ENCODE peak calls at places on chromosomes 1 and 21, in seven cellular contexts. P, V, K, L, J, O and H are unnamed samples.

GRCh38 chr1:11550664-11551283 is 71.8 kb downstream of the DISP3 start:
- DNase-seq in P (peak; percentile 38), V (peak; percentile 97), K (peak; percentile 87), L (peak; percentile 78), J (peak; percentile 71), O (peak; percentile 68), H (peak; percentile 42)

GRCh38 chr1:38917337-38917736 is 24.3 kb downstream of the RHBDL2 start:
- DNase-seq in P (no peak), V (no peak), K (no peak), L (no peak), J (no peak), O (no peak), H (no peak)

GRCh38 chr1:221963742-221964141 is 221.9 kb upstream of the DUSP10 start:
- DNase-seq in P (no peak), V (no peak), K (no peak), L (no peak), J (no peak), O (no peak), H (no peak)

GRCh38 chr1:19768321-19769210 is 31.1 kb downstream of the TMCO4 start:
- DNase-seq in P (no peak), V (peak; percentile 34), K (no peak), L (no peak), J (peak; percentile 18), O (no peak), H (no peak)

GRCh38 chr1:76759950-76760349 is 107.3 kb upstream of the ST6GALNAC5 start:
- DNase-seq in P (no peak), V (no peak), K (no peak), L (no peak), J (peak; percentile 38), O (no peak), H (peak; percentile 8)

GRCh38 chr1:187985145-187985896 is 1156.6 kb downstream of the PLA2G4A start:
- DNase-seq in P (no peak), V (no peak), K (no peak), L (peak; percentile 3), J (no peak), O (no peak), H (no peak)

GRCh38 chr1:205688681-205689080 is 8.4 kb upstream of the SLC45A3 start:
- DNase-seq in P (no peak), V (no peak), K (no peak), L (no peak), J (no peak), O (no peak), H (no peak)

GRCh38 chr1:9048551-9048950 is 20.9 kb downstream of the SLC2A5 start:
- DNase-seq in P (no peak), V (no peak), K (no peak), L (no peak), J (no peak), O (no peak), H (no peak)

GRCh38 chr21:42781981-42782722 is 97.2 kb downstream of the WDR4 start:
- DNase-seq in P (no peak), V (no peak), K (no peak), L (peak; percentile 13), J (no peak), O (no peak), H (no peak)

GRCh38 chr1:180560868-180561600 is 2.3 kb downstream of the OVAAL start:
- DNase-seq in P (no peak), V (no peak), K (no peak), L (no peak), J (peak; percentile 86), O (no peak), H (no peak)

GRCh38 chr1:72649974-72650373 is 367.6 kb upstream of the NEGR1 start:
- DNase-seq in P (no peak), V (no peak), K (no peak), L (peak; percentile 83), J (peak; percentile 27), O (no peak), H (no peak)

GRCh38 chr1:22342734-22343191 is 108.9 kb upstream of the ZBTB40 start:
- DNase-seq in P (no peak), V (no peak), K (no peak), L (no peak), J (no peak), O (no peak), H (no peak)

GRCh38 chr1:32468791-32469190 is 3.9 kb downstream of the ZBTB8B start:
- DNase-seq in P (no peak), V (no peak), K (no peak), L (no peak), J (no peak), O (no peak), H (no peak)

GRCh38 chr1:94014635-94015488 is 105.6 kb upstream of the GCLM start:
- DNase-seq in P (no peak), V (no peak), K (no peak), L (no peak), J (peak; percentile 56), O (no peak), H (no peak)

GRCh38 chr1:16615253-16616252 is 2.2 kb upstream of the NBPF1 start:
- DNase-seq in P (no peak), V (no peak), K (no peak), L (no peak), J (no peak), O (no peak), H (no peak)

GRCh38 chr1:16617101-16617727 is 3.9 kb upstream of the NBPF1 start:
- DNase-seq in P (no peak), V (peak; percentile 83), K (no peak), L (no peak), J (no peak), O (no peak), H (no peak)

GRCh38 chr1:42934541-42935312 is 23.9 kb downstream of the SLC2A1 start:
- DNase-seq in P (no peak), V (no peak), K (no peak), L (no peak), J (no peak), O (no peak), H (no peak)

GRCh38 chr1:211648980-211649934 is 26.2 kb downstream of the NEK2 start:
- DNase-seq in P (no peak), V (no peak), K (peak; percentile 76), L (no peak), J (no peak), O (peak; percentile 68), H (no peak)

DNA sequence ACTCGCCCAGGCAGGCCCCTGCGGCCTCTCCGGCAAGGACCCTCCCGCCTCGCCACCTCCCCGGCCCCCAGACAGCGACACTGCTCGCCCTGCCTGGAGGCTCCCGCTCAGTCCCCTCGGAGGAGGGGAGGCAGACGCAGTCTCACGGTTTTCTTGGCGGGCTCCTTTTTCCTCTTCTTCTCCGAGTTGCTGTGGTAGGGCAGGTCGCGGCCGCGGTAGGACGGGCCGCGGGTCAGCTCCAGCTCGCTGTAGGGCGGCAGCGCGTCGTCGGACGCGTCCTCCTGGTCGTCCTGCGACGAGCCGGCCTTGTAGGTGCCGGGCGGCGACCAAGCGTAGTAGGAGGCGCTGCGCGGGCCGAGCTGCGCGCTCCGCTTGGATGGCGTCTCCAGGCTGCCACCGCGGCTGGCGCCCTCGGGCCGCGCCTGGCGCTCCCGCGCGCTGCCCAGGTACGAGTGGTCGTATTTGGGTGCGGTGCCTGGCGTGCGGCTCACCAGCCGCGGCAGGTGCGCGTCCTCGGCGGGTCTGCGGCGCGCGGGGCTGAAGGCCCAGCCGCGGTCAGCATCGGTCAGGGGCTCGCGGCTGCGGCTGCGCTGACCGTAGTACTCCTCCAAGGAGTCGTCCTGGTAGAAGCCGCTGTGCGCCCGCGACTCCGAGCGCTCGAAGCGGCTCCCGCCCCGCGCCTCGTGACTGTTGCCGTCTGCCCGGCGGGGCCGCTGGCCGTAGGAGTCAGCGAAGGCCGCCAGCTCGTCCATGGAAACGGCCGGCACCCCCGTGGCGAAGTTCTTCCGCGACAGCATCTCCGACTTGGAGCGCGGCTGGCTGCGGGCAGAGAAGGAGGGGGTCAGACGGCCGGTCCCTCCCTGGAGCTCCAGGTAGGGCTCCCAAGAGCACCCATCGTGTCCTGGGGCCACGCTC is 44.8 kb upstream of the TADA1 start:
- DNase-seq in P (no peak), V (peak; percentile 85), K (no peak), L (no peak), J (no peak), O (no peak), H (no peak)
- TF ChIP-seq EZH2 in P (no peak), V (peak; percentile 84), K (no peak), L (peak; percentile 93), J (peak; percentile 68), O (no peak), H (peak; percentile 57)

DNA sequence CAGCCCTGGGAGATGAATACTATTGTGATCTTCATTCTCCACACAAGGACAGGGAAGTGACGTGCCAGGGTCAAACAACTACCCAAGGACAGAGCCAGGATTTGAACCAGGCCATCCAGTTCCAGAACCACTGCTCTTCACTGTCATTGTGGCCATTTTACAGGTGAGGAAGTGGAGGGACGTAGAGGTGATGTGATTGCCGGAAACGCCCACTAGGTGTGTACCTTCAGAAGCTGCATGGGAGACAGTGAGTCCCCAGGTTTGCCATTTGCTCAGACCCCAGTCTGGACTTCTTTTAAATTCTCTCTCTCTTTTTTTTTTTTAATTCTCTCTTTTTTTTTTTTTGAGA is 207.6 kb upstream of the TMEM51 start:
- DNase-seq in P (no peak), V (no peak), K (no peak), L (no peak), J (no peak), O (no peak), H (no peak)
- H3K27ac ChIP-seq in P (no peak overlapping the region), V (no peak overlapping the region), K (no peak overlapping the region), L (no peak overlapping the region), J (peak overlapping the region; percentile 82), O (no peak overlapping the region), H (peak overlapping the region; percentile 50)

DNA sequence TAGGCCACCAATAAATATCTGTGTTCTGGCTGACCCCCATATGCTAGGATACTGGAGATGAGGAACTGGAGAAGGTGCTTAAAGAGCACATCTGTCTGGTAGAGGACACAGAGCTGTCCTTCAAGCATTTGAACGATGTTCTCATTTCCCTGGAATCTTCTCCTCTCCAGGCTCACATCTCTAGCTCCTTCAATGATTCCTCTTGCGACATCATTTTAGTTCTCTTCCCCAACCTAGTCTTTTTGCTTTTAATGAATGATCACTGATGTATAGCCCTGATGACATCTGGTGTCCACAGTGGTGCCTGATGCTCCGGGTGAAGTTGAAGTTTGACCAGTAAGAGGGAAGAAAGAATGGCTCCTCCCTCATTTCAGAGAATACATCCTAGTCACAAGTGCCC is 80.8 kb upstream of the UBE2U start:
- DNase-seq in P (no peak), V (no peak), K (no peak), L (no peak), J (no peak), O (no peak), H (no peak)
- TF ChIP-seq EZH2 in P (no peak), V (no peak), K (no peak), L (no peak), J (no peak), O (no peak), H (no peak)

DNA sequence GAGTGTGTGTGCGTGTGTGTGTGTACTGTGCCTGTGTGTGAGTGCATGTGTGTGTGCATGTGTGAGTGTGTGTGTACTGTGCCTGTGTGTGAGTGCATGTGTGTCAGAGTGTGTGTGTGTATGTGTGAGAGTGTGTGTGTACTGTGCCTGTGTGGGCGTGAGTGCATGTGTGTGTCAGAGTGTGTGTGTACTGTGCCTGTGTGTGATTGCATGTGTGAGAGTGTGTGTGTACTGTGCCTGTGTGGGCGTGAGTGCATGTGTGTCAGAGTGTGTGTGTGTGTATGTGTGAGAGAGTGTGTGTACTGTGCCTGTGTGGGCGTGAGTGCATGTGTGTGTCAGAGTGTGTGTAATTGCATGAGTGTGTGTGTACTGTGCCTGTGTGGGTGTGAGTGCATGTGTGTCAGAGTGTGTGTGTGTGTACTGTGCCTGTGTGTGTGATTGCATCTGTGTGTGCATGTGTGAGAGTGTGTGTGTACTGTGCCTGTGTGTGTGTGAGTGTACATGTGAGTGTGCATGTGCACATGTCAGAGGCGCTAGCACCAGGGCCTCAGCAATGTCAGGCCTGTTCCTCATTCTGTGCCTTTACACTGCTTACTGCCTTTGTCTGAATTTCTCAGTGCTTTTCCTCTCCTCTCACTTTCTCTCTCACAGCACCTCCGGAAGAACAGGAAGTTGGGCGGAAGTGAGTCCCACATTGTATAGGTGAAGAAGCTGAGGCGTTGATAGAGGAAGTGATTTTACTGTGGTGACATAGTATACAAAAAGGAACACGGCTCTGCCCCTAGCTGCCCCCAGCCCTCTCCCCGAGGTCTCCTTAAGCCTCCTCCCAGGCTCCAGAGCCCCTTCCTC is 4.9 kb downstream of the SLC5A9 start:
- DNase-seq in P (no peak), V (no peak), K (peak; percentile 12), L (no peak), J (no peak), O (no peak), H (no peak)
- H3K27ac ChIP-seq in P (no peak overlapping the region), V (no peak overlapping the region), K (no peak overlapping the region), L (no peak overlapping the region), J (no peak overlapping the region), O (no peak overlapping the region), H (no peak overlapping the region)